ENCODE peak calls at places on chromosomes 1 and 21, in four cellular contexts. G, O, W and C are unnamed samples.
A peak's percentile ranks its signal among the peaks of the same experiment; 100 is the strongest.

GRCh38 chr21:37917612-37918011 is 1.4 kb upstream of the KCNJ6 start:
- DNase-seq in G (no peak), O (no peak), W (no peak), C (no peak)

GRCh38 chr1:11307837-11308236 is 34.8 kb downstream of the UBIAD1 start:
- DNase-seq in G (no peak), O (no peak), W (no peak), C (no peak)

GRCh38 chr21:35528109-35529042 is 479.3 kb upstream of the RUNX1 start:
- DNase-seq in G (no peak), O (no peak), W (no peak), C (no peak)

GRCh38 chr1:162108426-162108825 is 38.9 kb downstream of the NOS1AP start:
- DNase-seq in G (no peak), O (no peak), W (no peak), C (no peak)

GRCh38 chr1:235822685-235823084 is 44.0 kb downstream of the LYST start:
- DNase-seq in G (no peak), O (no peak), W (no peak), C (no peak)

GRCh38 chr1:93443456-93443855 is 4.5 kb upstream of the FNBP1L start:
- DNase-seq in G (no peak), O (no peak), W (no peak), C (no peak)

GRCh38 chr1:117009132-117009531 is 7.6 kb downstream of the CD101 start:
- DNase-seq in G (no peak), O (no peak), W (no peak), C (no peak)

GRCh38 chr21:39681257-39681656 is 63.7 kb upstream of the IGSF5 start:
- DNase-seq in G (no peak), O (no peak), W (no peak), C (no peak)

GRCh38 chr1:240031414-240031813 is 60.3 kb upstream of the FMN2 start:
- DNase-seq in G (no peak), O (no peak), W (no peak), C (no peak)

GRCh38 chr1:52552236-52552504 is 722 bp downstream of the TUT4 start:
- DNase-seq in G (no peak), O (peak; percentile 42), W (no peak), C (peak; percentile 55)

GRCh38 chr1:71231751-71232150 is 150.9 kb upstream of the ZRANB2 start:
- DNase-seq in G (no peak), O (no peak), W (no peak), C (no peak)

GRCh38 chr1:23908453-23909341 is 4.5 kb downstream of the CNR2 start:
- DNase-seq in G (no peak), O (no peak), W (no peak), C (no peak)

GRCh38 chr21:32334980-32335471 is 36.4 kb downstream of the MRAP start:
- DNase-seq in G (no peak), O (no peak), W (no peak), C (peak; percentile 65)

GRCh38 chr1:167135281-167135840 is 41.5 kb downstream of the STYXL2 start:
- DNase-seq in G (no peak), O (no peak), W (no peak), C (peak; percentile 22)

GRCh38 chr1:77687519-77687906 is 5.1 kb upstream of the ZZZ3 start:
- DNase-seq in G (no peak), O (no peak), W (no peak), C (peak; percentile 20)

GRCh38 chr1:231020139-231020601 is 19.9 kb downstream of the FAM89A start:
- DNase-seq in G (peak; percentile 31), O (no peak), W (no peak), C (no peak)

GRCh38 chr1:97980530-97980929 is 59.7 kb upstream of the DPYD start:
- DNase-seq in G (no peak), O (no peak), W (no peak), C (no peak)

GRCh38 chr1:154856049-154856448 is 14.0 kb downstream of the KCNN3 start:
- DNase-seq in G (no peak), O (peak; percentile 84), W (no peak), C (peak; percentile 94)

GRCh38 chr1:155069551-155070391 is 6.2 kb downstream of the EFNA4 start:
- DNase-seq in G (no peak), O (no peak), W (no peak), C (peak; percentile 72)

GRCh38 chr1:96472471-96472870 is 249.1 kb upstream of the PTBP2 start:
- DNase-seq in G (no peak), O (no peak), W (no peak), C (no peak)

GRCh38 chr1:228020686-228021525 is 14.1 kb downstream of the WNT3A start:
- DNase-seq in G (no peak), O (no peak), W (no peak), C (no peak)

GRCh38 chr1:109391626-109392025 is 6.1 kb downstream of the SORT1 start:
- DNase-seq in G (no peak), O (no peak), W (no peak), C (no peak)

GRCh38 chr1:150365945-150366344 is 2.0 kb downstream of the RPRD2 start:
- DNase-seq in G (no peak), O (no peak), W (no peak), C (no peak)

GRCh38 chr1:156532374-156532773 is 31.8 kb upstream of the MEF2D start:
- DNase-seq in G (no peak), O (no peak), W (no peak), C (no peak)

GRCh38 chr1:90706437-90707362 is 10.4 kb downstream of the BARHL2 start:
- DNase-seq in G (peak; percentile 29), O (no peak), W (no peak), C (peak; percentile 67)

GRCh38 chr1:5717031-5717682 is 275.1 kb downstream of the NPHP4 start:
- DNase-seq in G (no peak), O (no peak), W (no peak), C (no peak)

GRCh38 chr1:193884848-193885558 is 698.6 kb upstream of the B3GALT2 start:
- DNase-seq in G (no peak), O (no peak), W (no peak), C (peak; percentile 16)

GRCh38 chr1:42002220-42002619 is 83.5 kb upstream of the HIVEP3 start:
- DNase-seq in G (no peak), O (no peak), W (no peak), C (no peak)

GRCh38 chr1:2232916-2233438 is 4.9 kb downstream of the SKI start:
- DNase-seq in G (no peak), O (no peak), W (no peak), C (no peak)

GRCh38 chr1:206556047-206556747 is 48.9 kb downstream of the RASSF5 start:
- DNase-seq in G (no peak), O (no peak), W (no peak), C (no peak)

GRCh38 chr1:28395181-28395580 is 25.6 kb downstream of the PHACTR4 start:
- DNase-seq in G (no peak), O (no peak), W (no peak), C (no peak)

GRCh38 chr21:45086342-45086958 is 12.1 kb downstream of the ADARB1 start:
- DNase-seq in G (no peak), O (no peak), W (no peak), C (no peak)

GRCh38 chr1:32962248-32962896 is 2.2 kb downstream of the RNF19B start:
- DNase-seq in G (no peak), O (no peak), W (no peak), C (no peak)

GRCh38 chr1:160521554-160521953 is 1.5 kb downstream of the SLAMF6 start:
- DNase-seq in G (no peak), O (no peak), W (no peak), C (no peak)

GRCh38 chr1:160520582-160520981 is 2.5 kb downstream of the SLAMF6 start:
- DNase-seq in G (no peak), O (no peak), W (no peak), C (no peak)

GRCh38 chr1:160522136-160522535 is 919 bp downstream of the SLAMF6 start:
- DNase-seq in G (no peak), O (no peak), W (no peak), C (no peak)

GRCh38 chr1:160520999-160521398 is 2.1 kb downstream of the SLAMF6 start:
- DNase-seq in G (no peak), O (no peak), W (no peak), C (no peak)

GRCh38 chr1:160522622-160523345 is at the start of gene SLAMF6:
- DNase-seq in G (no peak), O (no peak), W (no peak), C (no peak)
- H3K4me3 ChIP-seq in G (no peak within 1 kb of the TSS), O (no peak within 1 kb of the TSS), W (no peak within 1 kb of the TSS), C (no peak within 1 kb of the TSS)

DNA sequence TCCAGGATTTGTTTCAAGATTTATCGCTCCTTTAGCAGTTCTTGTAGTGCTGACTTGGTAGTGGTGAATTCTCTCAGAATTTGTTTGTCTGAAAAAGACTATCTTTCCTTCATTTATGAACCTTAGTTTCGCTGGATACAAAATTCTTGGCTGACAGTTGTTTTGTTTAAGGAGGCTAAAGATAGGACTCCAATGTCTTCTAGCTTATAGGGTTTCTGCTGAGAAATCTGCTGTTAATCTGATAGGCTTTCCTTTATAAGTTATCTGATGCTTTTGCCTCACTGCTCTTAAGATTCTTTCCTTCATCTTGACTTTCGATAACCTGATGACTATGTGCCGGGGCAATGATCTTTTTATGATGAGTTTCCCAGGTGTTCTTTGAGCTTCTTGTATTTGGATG is 28.9 kb downstream of the RPAP2 start:
- DNase-seq in G (no peak), O (no peak), W (no peak), C (no peak)
- H3K36me3 ChIP-seq in G (peaks cover 6% of the 10 kb centered on the region), O (peaks cover 48% of the 10 kb centered on the region), W (peaks cover 54% of the 10 kb centered on the region), C (peaks cover 36% of the 10 kb centered on the region)

GRCh38 chr21:46098303-46099141 is 610 bp downstream of the COL6A2 start:
- DNase-seq in G (peak; percentile 28), O (no peak), W (peak; percentile 6), C (peak; percentile 25)
- H3K4me3 ChIP-seq in G (peak overlapping the region; percentile 59), O (peak overlapping the region; percentile 31), W (peak overlapping the region; percentile 98), C (peak overlapping the region; percentile 54)

GRCh38 chr1:99860703-99861102 is 10.5 kb downstream of the AGL start:
- DNase-seq in G (no peak), O (no peak), W (no peak), C (no peak)
- H3K36me3 ChIP-seq in G (peaks cover 5% of the 10 kb centered on the region), O (peaks cover 6% of the 10 kb centered on the region), W (peaks cover 29% of the 10 kb centered on the region), C (peaks cover 18% of the 10 kb centered on the region)

DNA sequence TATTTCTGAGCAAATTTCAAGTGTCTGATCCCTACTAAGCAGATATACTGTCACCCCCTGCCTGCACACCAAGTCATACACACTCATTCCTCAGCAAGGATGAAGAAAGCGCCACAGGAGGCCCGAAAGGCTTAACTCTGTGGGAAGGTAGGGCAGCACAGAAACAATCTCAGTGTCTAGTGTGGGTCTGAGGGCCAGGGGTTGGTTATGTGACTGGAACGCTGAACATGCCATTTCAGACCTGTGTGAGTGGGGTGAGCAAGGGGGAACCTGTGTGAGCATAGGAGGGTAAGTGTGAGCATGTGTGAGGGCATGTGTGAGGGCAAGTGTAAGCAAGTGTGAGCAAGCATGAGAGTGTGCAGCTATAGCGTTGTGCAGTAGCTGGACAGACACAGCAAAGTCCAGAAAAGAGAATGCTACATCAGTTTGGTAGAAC is 6.2 kb downstream of the ITPKB start:
- DNase-seq in G (no peak), O (no peak), W (no peak), C (no peak)
- H3K4me3 ChIP-seq in G (no peak overlapping the region), O (no peak overlapping the region), W (no peak overlapping the region), C (no peak overlapping the region)

GRCh38 chr1:113913312-113913668 is 8.2 kb downstream of the DCLRE1B start:
- DNase-seq in G (no peak), O (no peak), W (no peak), C (no peak)
- H3K36me3 ChIP-seq in G (peaks cover 13% of the 10 kb centered on the region), O (peaks cover 35% of the 10 kb centered on the region), W (peaks cover 18% of the 10 kb centered on the region), C (peaks cover 41% of the 10 kb centered on the region)